ENCODE peak calls at places on chromosomes 1 and 21, in eight cellular contexts. Y is right cardiac atrium, D is prostate gland, H is pancreas, U is iPS DF 6.9, O is OCI-LY7, T is fibroblast of lung, C is heart right ventricle. Z is an unnamed sample.
A peak's percentile ranks its signal among the peaks of the same experiment; 100 is the strongest.

GRCh38 chr1:175749075-175749474 is 5.7 kb upstream of the TNR start:
- DNase-seq in U (no peak), T (no peak), C (no peak), H (peak; percentile 83), Y (no peak), O (no peak), D (no peak), Z (no peak)

GRCh38 chr1:20010016-20010415 is 30.6 kb upstream of the PLA2G2A start:
- DNase-seq in U (no peak), Y (no peak), D (no peak), C (no peak), T (no peak), H (no peak), O (no peak), Z (no peak)

GRCh38 chr1:223708651-223709268 is 3.6 kb upstream of the CAPN2 start:
- DNase-seq in H (no peak), C (no peak), Y (no peak), U (no peak), D (no peak), O (no peak), T (no peak), Z (no peak)

GRCh38 chr1:66705100-66705499 is 47.2 kb upstream of the DYNLT5 start:
- DNase-seq in H (no peak), D (peak; percentile 52), T (no peak), Y (no peak), O (no peak), U (no peak), C (no peak), Z (no peak)

GRCh38 chr1:66613187-66613586 is 79.2 kb downstream of the SGIP1 start:
- DNase-seq in Y (no peak), U (no peak), T (no peak), H (no peak), D (no peak), O (no peak), C (no peak), Z (no peak)

GRCh38 chr1:237851209-237851845 is 39.4 kb downstream of the ZP4 start:
- DNase-seq in H (peak; percentile 44), Y (peak; percentile 40), C (no peak), D (no peak), O (peak; percentile 24), T (peak; percentile 55), U (peak; percentile 45), Z (no peak)

GRCh38 chr1:32405672-32406467 is 11.6 kb upstream of the BSDC1 start:
- DNase-seq in O (no peak), Y (no peak), C (no peak), D (no peak), H (no peak), U (no peak), T (no peak), Z (no peak)

GRCh38 chr1:70475023-70475422 is 64.0 kb downstream of the CTH start:
- DNase-seq in O (no peak), T (no peak), H (no peak), Y (no peak), C (no peak), D (no peak), U (no peak), Z (no peak)

GRCh38 chr1:54376085-54377039 is 29.8 kb downstream of the SSBP3 start:
- DNase-seq in H (no peak), C (no peak), U (no peak), Y (no peak), O (peak; percentile 72), T (no peak), D (no peak), Z (no peak)

GRCh38 chr1:210597555-210598134 is 268.9 kb downstream of the HHAT start:
- DNase-seq in O (no peak), D (no peak), H (no peak), T (peak; percentile 98), U (no peak), Y (no peak), C (no peak), Z (peak; percentile 85)

GRCh38 chr1:61139324-61140055 is 57.1 kb downstream of the NFIA start:
- DNase-seq in O (no peak), H (no peak), T (peak; percentile 39), C (no peak), D (no peak), Y (no peak), U (no peak), Z (peak; percentile 68)

GRCh38 chr1:36083635-36084501 is at the start of gene TEKT2:
- DNase-seq in U (peak; percentile 50), D (no peak), H (peak; percentile 78), Y (peak; percentile 81), T (no peak), O (no peak), C (no peak), Z (no peak)

GRCh38 chr1:50873458-50874187 is 86.4 kb downstream of the FAF1 start:
- DNase-seq in Y (peak; percentile 65), D (peak; percentile 16), C (peak; percentile 29), U (peak; percentile 58), T (peak; percentile 72), O (peak; percentile 83), H (peak; percentile 40), Z (peak; percentile 16)

GRCh38 chr21:44710756-44711326 is 531 bp downstream of the TSPEAR start:
- DNase-seq in Y (peak; percentile 22), H (no peak), D (no peak), U (no peak), O (no peak), C (no peak), T (no peak), Z (peak; percentile 5)

GRCh38 chr1:215569987-215570824 is 3.1 kb downstream of the KCTD3 start:
- DNase-seq in Y (no peak), H (no peak), O (no peak), U (no peak), T (peak; percentile 44), C (no peak), D (no peak), Z (no peak)

GRCh38 chr1:209697082-209697481 is 7.6 kb upstream of the HSD11B1 start:
- DNase-seq in H (no peak), T (no peak), U (no peak), C (no peak), O (no peak), Y (no peak), D (no peak), Z (no peak)

GRCh38 chr1:221871056-221871455 is 129.2 kb upstream of the DUSP10 start:
- DNase-seq in D (no peak), O (no peak), Y (no peak), C (no peak), T (no peak), H (no peak), U (no peak), Z (no peak)

GRCh38 chr1:199194862-199195261 is 556.0 kb downstream of the PTPRC start:
- DNase-seq in H (no peak), U (no peak), C (no peak), D (no peak), T (no peak), Y (no peak), O (no peak), Z (no peak)

GRCh38 chr1:31689394-31689793 is 14.4 kb downstream of the COL16A1 start:
- DNase-seq in U (no peak), H (peak; percentile 4), T (no peak), D (no peak), C (no peak), O (no peak), Y (peak; percentile 13), Z (no peak)

GRCh38 chr1:63317007-63317813 is 5.2 kb upstream of the FOXD3 start:
- DNase-seq in H (peak; percentile 84), U (no peak), C (no peak), Y (peak; percentile 81), T (peak; percentile 27), D (peak; percentile 61), O (peak; percentile 86), Z (peak; percentile 16)

GRCh38 chr1:236890152-236891056 is 95.3 kb downstream of the MTR start:
- DNase-seq in D (no peak), H (no peak), U (no peak), O (no peak), Y (peak; percentile 43), T (no peak), C (peak; percentile 70), Z (no peak)

GRCh38 chr1:17704176-17704575 is 51.0 kb upstream of the ACTL8 start:
- DNase-seq in H (no peak), C (no peak), D (no peak), U (no peak), Y (no peak), O (no peak), T (no peak), Z (no peak)
- H3K27ac ChIP-seq in H (no peak overlapping the region), C (no peak overlapping the region), D (no peak overlapping the region), U (no peak overlapping the region), Y (no peak overlapping the region), O (no peak overlapping the region), T (no peak overlapping the region), Z (no peak overlapping the region)

DNA sequence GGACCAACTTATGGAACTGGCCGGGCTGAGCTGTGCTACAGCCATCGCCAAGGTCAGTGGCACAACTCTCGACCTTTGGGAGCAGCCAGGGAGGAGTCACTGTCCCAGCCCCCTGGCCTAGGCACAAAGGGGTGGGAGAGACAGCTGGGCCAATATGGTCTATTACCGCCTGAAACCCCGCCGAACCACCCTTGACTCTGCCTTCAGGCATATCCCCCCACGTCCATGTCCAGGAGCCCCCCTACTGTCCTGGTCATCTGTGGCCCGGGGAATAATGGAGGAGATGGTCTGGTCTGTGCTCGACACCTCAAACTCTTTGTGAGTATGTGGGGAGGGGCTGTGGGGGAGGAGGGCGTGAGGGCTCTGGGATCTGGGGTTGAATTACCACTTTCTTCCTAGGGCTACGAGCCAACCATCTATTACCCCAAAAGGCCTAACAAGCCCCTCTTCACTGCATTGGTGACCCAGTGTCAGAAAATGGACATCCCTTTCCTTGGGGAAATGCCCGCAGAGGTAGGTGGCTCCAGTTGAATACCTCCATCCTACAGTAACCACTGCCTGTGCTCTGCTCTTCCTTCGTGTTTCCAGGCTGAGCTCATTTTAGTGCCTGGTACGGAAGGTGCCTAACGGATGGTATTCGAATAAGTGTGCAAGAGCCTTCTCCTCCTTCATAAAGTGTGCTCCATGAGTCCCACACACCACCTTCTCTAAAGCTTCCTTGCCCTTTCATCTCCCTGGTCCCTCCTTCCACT is 758 bp downstream of the NAXE start:
- DNase-seq in D (no peak), C (no peak), U (no peak), H (no peak), Y (no peak), T (peak; percentile 2), O (no peak), Z (no peak)
- H3K27ac ChIP-seq in D (peak overlapping the region; percentile 79), C (peak overlapping the region; percentile 85), U (no peak overlapping the region), H (peak overlapping the region; percentile 76), Y (peak overlapping the region; percentile 65), T (peak overlapping the region; percentile 13), O (peak overlapping the region; percentile 50), Z (peak overlapping the region; percentile 58)

DNA sequence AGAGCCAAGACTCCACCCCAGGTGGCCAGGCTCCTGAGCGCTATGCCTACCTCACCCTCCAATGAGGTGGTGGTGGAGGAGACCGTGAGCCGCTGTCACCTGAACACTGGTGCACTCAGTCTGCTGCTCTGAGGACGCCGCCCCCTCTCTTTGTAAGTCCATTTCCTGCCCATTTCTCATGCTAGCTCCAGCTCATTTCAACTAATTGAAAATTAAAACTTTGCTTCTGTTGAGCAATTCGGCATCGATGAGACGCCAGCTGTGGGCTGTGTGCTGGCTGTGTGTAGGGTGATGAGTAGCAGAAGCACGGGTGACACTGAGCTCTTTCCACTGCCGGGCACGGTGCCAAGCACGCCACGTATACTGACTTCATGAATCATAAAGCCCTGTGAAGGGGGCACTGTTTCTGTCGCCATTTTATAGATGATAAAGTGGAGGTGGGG is 11.2 kb downstream of the TNFRSF1B start:
- DNase-seq in U (no peak), T (peak; percentile 83), O (no peak), D (no peak), Y (peak; percentile 90), C (no peak), H (peak; percentile 50), Z (no peak)
- H3K27ac ChIP-seq in U (no peak overlapping the region), T (peak overlapping the region; percentile 85), O (no peak overlapping the region), D (no peak overlapping the region), Y (peak overlapping the region; percentile 48), C (peak overlapping the region; percentile 72), H (peak overlapping the region; percentile 65), Z (no peak overlapping the region)

GRCh38 chr1:178300350-178300699 is 196.4 kb downstream of the CLEC20A start:
- DNase-seq in O (no peak), D (no peak), Y (no peak), H (no peak), C (no peak), U (no peak), T (no peak), Z (no peak)
- H3K27ac ChIP-seq in O (no peak overlapping the region), D (peak overlapping the region; percentile 31), Y (no peak overlapping the region), H (no peak overlapping the region), C (no peak overlapping the region), U (no peak overlapping the region), T (no peak overlapping the region), Z (peak overlapping the region; percentile 70)

Z was measured in epithelial cell of prostate.